ENCODE peak calls at places on chromosomes 4 and X, in seven cellular contexts. One of them, this sample, is unnamed.

GRCh38 chr4:38787693-38788092 is 4.9 kb upstream of the TLR10 start:
- DNase-seq in GM23248: no peak
- DNase-seq in OCI-LY7: no peak
- DNase-seq in HCT116: no peak
- DNase-seq in K562: no peak
- DNase-seq in IMR-90: no peak
- DNase-seq in neural progenitor cell: no peak
- DNase-seq in this sample: no peak

GRCh38 chr4:184825394-184826314 is at the start of gene ACSL1:
- DNase-seq in GM23248: peak
- DNase-seq in OCI-LY7: peak
- DNase-seq in HCT116: no peak
- DNase-seq in K562: peak
- DNase-seq in IMR-90: peak
- DNase-seq in neural progenitor cell: peak
- DNase-seq in this sample: peak

GRCh38 chr4:125243835-125244397 is 70.8 kb upstream of the FAT4 start:
- DNase-seq in GM23248: peak
- DNase-seq in OCI-LY7: no peak
- DNase-seq in HCT116: no peak
- DNase-seq in K562: no peak
- DNase-seq in IMR-90: peak
- DNase-seq in neural progenitor cell: no peak
- DNase-seq in this sample: no peak

GRCh38 chrX:46912673-46913491 is 661 bp downstream of the JADE3 start:
- DNase-seq in GM23248: peak
- DNase-seq in OCI-LY7: peak
- DNase-seq in HCT116: no peak
- DNase-seq in K562: peak
- DNase-seq in IMR-90: peak
- DNase-seq in neural progenitor cell: peak
- DNase-seq in this sample: peak

GRCh38 chr4:138428611-138429010 is 186.5 kb upstream of the SLC7A11 start:
- DNase-seq in GM23248: no peak
- DNase-seq in OCI-LY7: no peak
- DNase-seq in HCT116: no peak
- DNase-seq in K562: no peak
- DNase-seq in IMR-90: no peak
- DNase-seq in neural progenitor cell: no peak
- DNase-seq in this sample: no peak

GRCh38 chrX:63855896-63856295 is 70.9 kb upstream of the ARHGEF9 start:
- DNase-seq in GM23248: peak
- DNase-seq in OCI-LY7: no peak
- DNase-seq in HCT116: no peak
- DNase-seq in K562: no peak
- DNase-seq in IMR-90: peak
- DNase-seq in neural progenitor cell: no peak
- DNase-seq in this sample: no peak

GRCh38 chrX:151359931-151360871 is 36.8 kb upstream of the VMA21 start:
- DNase-seq in GM23248: peak
- DNase-seq in OCI-LY7: peak
- DNase-seq in HCT116: no peak
- DNase-seq in K562: peak
- DNase-seq in IMR-90: no peak
- DNase-seq in neural progenitor cell: peak
- DNase-seq in this sample: peak

GRCh38 chr4:72473434-72473900 is 95.6 kb downstream of the ADAMTS3 start:
- DNase-seq in GM23248: no peak
- DNase-seq in OCI-LY7: no peak
- DNase-seq in HCT116: no peak
- DNase-seq in K562: peak
- DNase-seq in IMR-90: no peak
- DNase-seq in neural progenitor cell: no peak
- DNase-seq in this sample: no peak

GRCh38 chrX:106874075-106874474 is 29.1 kb downstream of the RIPPLY1 start:
- DNase-seq in GM23248: peak
- DNase-seq in OCI-LY7: peak
- DNase-seq in HCT116: no peak
- DNase-seq in K562: peak
- DNase-seq in IMR-90: peak
- DNase-seq in neural progenitor cell: peak
- DNase-seq in this sample: peak

GRCh38 chrX:133593531-133593930 is 178.2 kb upstream of the GPC4 start:
- DNase-seq in GM23248: no peak
- DNase-seq in OCI-LY7: no peak
- DNase-seq in HCT116: no peak
- DNase-seq in K562: no peak
- DNase-seq in IMR-90: no peak
- DNase-seq in neural progenitor cell: no peak
- DNase-seq in this sample: no peak

GRCh38 chr4:45741897-45742296 is 382.0 kb downstream of the GABRG1 start:
- DNase-seq in GM23248: no peak
- DNase-seq in OCI-LY7: no peak
- DNase-seq in HCT116: no peak
- DNase-seq in K562: no peak
- DNase-seq in IMR-90: no peak
- DNase-seq in neural progenitor cell: peak
- DNase-seq in this sample: no peak

GRCh38 chr4:65971686-65972085 is 301.4 kb upstream of the EPHA5 start:
- DNase-seq in GM23248: no peak
- DNase-seq in OCI-LY7: no peak
- DNase-seq in HCT116: no peak
- DNase-seq in K562: no peak
- DNase-seq in IMR-90: no peak
- DNase-seq in neural progenitor cell: no peak
- DNase-seq in this sample: no peak

GRCh38 chrX:130772313-130773140 is 130.5 kb downstream of the ENOX2 start:
- DNase-seq in GM23248: peak
- DNase-seq in OCI-LY7: no peak
- DNase-seq in HCT116: no peak
- DNase-seq in K562: no peak
- DNase-seq in IMR-90: peak
- DNase-seq in neural progenitor cell: no peak
- DNase-seq in this sample: no peak

GRCh38 chr4:93183589-93183988 is 645.0 kb upstream of the ATOH1 start:
- DNase-seq in GM23248: no peak
- DNase-seq in OCI-LY7: no peak
- DNase-seq in HCT116: no peak
- DNase-seq in K562: no peak
- DNase-seq in IMR-90: no peak
- DNase-seq in neural progenitor cell: no peak
- DNase-seq in this sample: no peak

GRCh38 chr4:167428172-167428571 is 193.9 kb upstream of the SPOCK3 start:
- DNase-seq in GM23248: no peak
- DNase-seq in OCI-LY7: no peak
- DNase-seq in HCT116: peak
- DNase-seq in K562: no peak
- DNase-seq in IMR-90: no peak
- DNase-seq in neural progenitor cell: no peak
- DNase-seq in this sample: no peak

GRCh38 chr4:8119877-8120276 is 38.7 kb downstream of the ABLIM2 start:
- DNase-seq in GM23248: no peak
- DNase-seq in OCI-LY7: no peak
- DNase-seq in HCT116: no peak
- DNase-seq in K562: no peak
- DNase-seq in IMR-90: no peak
- DNase-seq in neural progenitor cell: no peak
- DNase-seq in this sample: no peak

GRCh38 chr4:54265366-54265765 is 36.3 kb downstream of the PDGFRA start:
- DNase-seq in GM23248: no peak
- DNase-seq in OCI-LY7: no peak
- DNase-seq in HCT116: no peak
- DNase-seq in K562: no peak
- DNase-seq in IMR-90: no peak
- DNase-seq in neural progenitor cell: no peak
- DNase-seq in this sample: no peak

GRCh38 chrX:56563231-56564116 is at the start of gene UBQLN2:
- DNase-seq in GM23248: peak
- DNase-seq in OCI-LY7: peak
- DNase-seq in HCT116: peak
- DNase-seq in K562: peak
- DNase-seq in IMR-90: peak
- DNase-seq in neural progenitor cell: peak
- DNase-seq in this sample: peak

GRCh38 chrX:41711021-41711667 is 12.8 kb upstream of the GPR82 start:
- DNase-seq in GM23248: no peak
- DNase-seq in OCI-LY7: no peak
- DNase-seq in HCT116: no peak
- DNase-seq in K562: no peak
- DNase-seq in IMR-90: no peak
- DNase-seq in neural progenitor cell: no peak
- DNase-seq in this sample: no peak
- H3K4me2 ChIP-seq in GM23248: no peak
- H3K4me2 ChIP-seq in OCI-LY7: no peak
- H3K4me2 ChIP-seq in HCT116: no peak
- H3K4me2 ChIP-seq in K562: no peak
- H3K4me2 ChIP-seq in IMR-90: no peak
- H3K4me2 ChIP-seq in neural progenitor cell: no peak
- H3K4me2 ChIP-seq in this sample: no peak

GRCh38 chrX:9885150-9885549 is 82.0 kb upstream of the CLDN34 start:
- DNase-seq in GM23248: peak
- DNase-seq in OCI-LY7: peak
- DNase-seq in HCT116: peak
- DNase-seq in K562: peak
- DNase-seq in IMR-90: peak
- DNase-seq in neural progenitor cell: peak
- DNase-seq in this sample: peak
- H2AFZ ChIP-seq in GM23248: no peak
- H2AFZ ChIP-seq in OCI-LY7: no peak
- H2AFZ ChIP-seq in HCT116: no peak
- H2AFZ ChIP-seq in K562: no peak
- H2AFZ ChIP-seq in IMR-90: peak
- H2AFZ ChIP-seq in neural progenitor cell: no peak
- H2AFZ ChIP-seq in this sample: no peak

GRCh38 chrX:153728951-153729631 is 4.4 kb downstream of the ABCD1 start:
- DNase-seq in GM23248: no peak
- DNase-seq in OCI-LY7: no peak
- DNase-seq in HCT116: no peak
- DNase-seq in K562: no peak
- DNase-seq in IMR-90: no peak
- DNase-seq in neural progenitor cell: no peak
- DNase-seq in this sample: no peak

GRCh38 chrX:153725832-153726285 is 1.2 kb downstream of the ABCD1 start:
- DNase-seq in GM23248: peak
- DNase-seq in OCI-LY7: no peak
- DNase-seq in HCT116: no peak
- DNase-seq in K562: no peak
- DNase-seq in IMR-90: no peak
- DNase-seq in neural progenitor cell: no peak
- DNase-seq in this sample: no peak

GRCh38 chrX:153726286-153727107 is 1.8 kb downstream of the ABCD1 start:
- DNase-seq in GM23248: peak
- DNase-seq in OCI-LY7: peak
- DNase-seq in HCT116: no peak
- DNase-seq in K562: peak
- DNase-seq in IMR-90: peak
- DNase-seq in neural progenitor cell: peak
- DNase-seq in this sample: peak

GRCh38 chrX:153728095-153728494 is 3.4 kb downstream of the ABCD1 start:
- DNase-seq in GM23248: no peak
- DNase-seq in OCI-LY7: no peak
- DNase-seq in HCT116: no peak
- DNase-seq in K562: no peak
- DNase-seq in IMR-90: no peak
- DNase-seq in neural progenitor cell: no peak
- DNase-seq in this sample: no peak

DNA sequence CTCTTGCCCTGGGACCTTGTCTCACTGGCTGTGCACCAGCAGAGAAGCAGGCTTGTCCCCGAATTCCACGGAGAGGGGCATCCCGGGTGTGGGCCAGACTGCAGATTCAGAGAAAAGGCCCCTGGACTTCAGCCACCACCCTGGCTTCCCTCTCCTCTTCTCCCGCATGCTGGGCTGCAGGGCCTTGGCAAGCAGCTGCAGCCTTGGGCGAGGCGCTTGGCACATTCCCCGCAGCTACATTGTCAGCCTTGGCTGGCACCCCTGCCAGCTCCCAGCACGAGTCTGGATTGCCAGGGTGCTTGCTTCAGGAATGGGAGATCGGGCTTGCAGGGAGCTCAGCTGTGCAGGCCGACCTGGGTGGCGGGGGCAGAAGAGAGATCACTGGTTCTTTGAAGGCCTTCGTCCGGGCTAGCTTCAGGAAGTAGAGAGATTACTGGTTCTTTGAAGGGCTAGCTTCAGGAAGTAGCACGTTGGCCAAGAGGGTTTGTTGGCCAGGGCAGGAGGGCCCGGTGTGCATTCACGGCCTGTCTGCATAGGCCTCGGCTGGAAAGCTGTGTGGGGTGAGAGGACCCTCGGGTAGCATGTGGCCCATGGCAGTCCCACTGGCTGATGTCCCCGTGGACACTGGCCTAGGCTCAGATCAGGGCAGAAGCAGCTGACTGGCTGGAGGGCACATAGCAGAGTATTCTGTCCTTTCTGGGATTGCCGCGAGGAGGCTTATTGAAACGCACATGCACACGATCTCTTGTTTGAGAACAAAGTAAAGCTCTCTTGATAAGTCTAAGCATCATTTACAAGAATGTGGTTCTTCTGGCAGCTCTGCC is 2.7 kb downstream of the ABCD1 start:
- DNase-seq in GM23248: peak
- DNase-seq in OCI-LY7: peak
- DNase-seq in HCT116: no peak
- DNase-seq in K562: no peak
- DNase-seq in IMR-90: no peak
- DNase-seq in neural progenitor cell: no peak
- DNase-seq in this sample: no peak
- H3K4me2 ChIP-seq in GM23248: peak
- H3K4me2 ChIP-seq in OCI-LY7: peak
- H3K4me2 ChIP-seq in HCT116: peak
- H3K4me2 ChIP-seq in K562: peak
- H3K4me2 ChIP-seq in IMR-90: peak
- H3K4me2 ChIP-seq in neural progenitor cell: peak
- H3K4me2 ChIP-seq in this sample: peak

GRCh38 chr4:3638080-3638715 is 106.0 kb upstream of the LRPAP1 start:
- DNase-seq in GM23248: no peak
- DNase-seq in OCI-LY7: no peak
- DNase-seq in HCT116: no peak
- DNase-seq in K562: no peak
- DNase-seq in IMR-90: no peak
- DNase-seq in neural progenitor cell: no peak
- DNase-seq in this sample: no peak

GRCh38 chr4:3642056-3642630 is 109.9 kb upstream of the LRPAP1 start:
- DNase-seq in GM23248: no peak
- DNase-seq in OCI-LY7: no peak
- DNase-seq in HCT116: no peak
- DNase-seq in K562: no peak
- DNase-seq in IMR-90: no peak
- DNase-seq in neural progenitor cell: no peak
- DNase-seq in this sample: no peak

GRCh38 chr4:3640587-3640962 is 108.4 kb upstream of the LRPAP1 start:
- DNase-seq in GM23248: peak
- DNase-seq in OCI-LY7: no peak
- DNase-seq in HCT116: no peak
- DNase-seq in K562: peak
- DNase-seq in IMR-90: peak
- DNase-seq in neural progenitor cell: no peak
- DNase-seq in this sample: peak

GRCh38 chr4:3641501-3641900 is 109.3 kb upstream of the LRPAP1 start:
- DNase-seq in GM23248: no peak
- DNase-seq in OCI-LY7: no peak
- DNase-seq in HCT116: no peak
- DNase-seq in K562: no peak
- DNase-seq in IMR-90: no peak
- DNase-seq in neural progenitor cell: no peak
- DNase-seq in this sample: no peak

GRCh38 chr4:3639613-3640586 is 107.7 kb upstream of the LRPAP1 start:
- DNase-seq in GM23248: no peak
- DNase-seq in OCI-LY7: no peak
- DNase-seq in HCT116: no peak
- DNase-seq in K562: no peak
- DNase-seq in IMR-90: no peak
- DNase-seq in neural progenitor cell: no peak
- DNase-seq in this sample: no peak
- H2AFZ ChIP-seq in GM23248: no peak
- H2AFZ ChIP-seq in OCI-LY7: no peak
- H2AFZ ChIP-seq in HCT116: no peak
- H2AFZ ChIP-seq in K562: no peak
- H2AFZ ChIP-seq in IMR-90: no peak
- H2AFZ ChIP-seq in neural progenitor cell: no peak
- H2AFZ ChIP-seq in this sample: no peak